ENCODE peak calls at places on chromosome 15, in ten cellular contexts. E, X, T, V, Z, C, H, R, N and D are unnamed samples. For H3K36me3, the result is how much of the 10 kb centered on the place peaks cover.

GRCh38 chr15:97521390-97521789 is 439.1 kb upstream of the ARRDC4 start:
- DNase-seq in X (no peak), C (no peak), E (no peak), N (no peak), R (no peak), V (no peak), Z (no peak), H (no peak), T (no peak), D (no peak)

GRCh38 chr15:86362556-86362955 is 282.9 kb downstream of the AGBL1 start:
- DNase-seq in H (no peak), T (no peak), C (no peak), N (no peak), V (no peak), R (peak), X (no peak), E (peak), Z (no peak), D (no peak)

GRCh38 chr15:55552926-55553325 is 35.2 kb downstream of the PYGO1 start:
- DNase-seq in C (no peak), E (no peak), Z (no peak), R (peak), T (no peak), V (no peak), N (no peak), H (no peak), X (no peak), D (no peak)

GRCh38 chr15:56654216-56654615 is 79.1 kb downstream of the ZNF280D start:
- DNase-seq in H (no peak), T (no peak), E (no peak), X (no peak), Z (no peak), R (no peak), N (no peak), V (no peak), C (no peak), D (no peak)

GRCh38 chr15:56241374-56242085 is 2.1 kb downstream of the RFX7 start:
- DNase-seq in T (no peak), E (no peak), R (no peak), Z (no peak), C (no peak), H (no peak), N (no peak), V (no peak), X (no peak), D (peak)

GRCh38 chr15:52318729-52319500 is 23.3 kb upstream of the MYO5C start:
- DNase-seq in X (no peak), N (no peak), E (no peak), V (no peak), C (no peak), H (no peak), T (no peak), R (no peak), Z (peak), D (no peak)

GRCh38 chr15:61834076-61834697 is 226.1 kb downstream of the VPS13C start:
- DNase-seq in V (peak), Z (peak), E (peak), H (peak), R (peak), N (peak), X (peak), C (peak), T (peak), D (peak)

GRCh38 chr15:64045774-64046346 is 425 bp downstream of the DAPK2 start:
- DNase-seq in Z (peak), H (no peak), N (no peak), E (no peak), V (peak), X (peak), C (no peak), T (no peak), R (no peak), D (peak)

GRCh38 chr15:65833501-65834220 is 35.6 kb upstream of the RAB11A start:
- DNase-seq in T (no peak), N (no peak), V (no peak), R (no peak), X (no peak), C (no peak), E (no peak), H (no peak), Z (peak), D (no peak)

GRCh38 chr15:87121357-87121756 is 1041.7 kb downstream of the AGBL1 start:
- DNase-seq in R (no peak), H (no peak), C (no peak), N (no peak), V (no peak), E (no peak), T (no peak), X (no peak), Z (no peak), D (no peak)

GRCh38 chr15:92803852-92804609 is 96.1 kb upstream of the CHD2 start:
- DNase-seq in E (peak), V (peak), T (peak), H (peak), Z (peak), C (no peak), X (peak), R (peak), N (no peak), D (peak)

GRCh38 chr15:37098468-37099320 is 1.7 kb downstream of the MEIS2 start:
- DNase-seq in N (no peak), C (no peak), X (no peak), R (peak), V (peak), E (no peak), Z (peak), H (peak), T (peak), D (peak)

GRCh38 chr15:99126195-99126594 is 21.3 kb downstream of the SYNM start:
- DNase-seq in V (peak), X (no peak), T (no peak), Z (no peak), N (no peak), C (no peak), E (no peak), H (no peak), R (no peak), D (no peak)

GRCh38 chr15:96411056-96412031 is 80.8 kb downstream of the NR2F2 start:
- DNase-seq in E (no peak), N (no peak), T (no peak), C (no peak), Z (no peak), H (no peak), R (no peak), V (no peak), X (no peak), D (no peak)

GRCh38 chr15:23687143-23687470 is at the start of gene NDN:
- DNase-seq in N (no peak), T (peak), X (no peak), Z (peak), V (no peak), E (no peak), C (no peak), R (peak), H (no peak), D (peak)

GRCh38 chr15:57534279-57534678 is 57.4 kb upstream of the MYZAP start:
- DNase-seq in R (no peak), X (no peak), V (no peak), Z (no peak), H (no peak), T (no peak), N (no peak), C (no peak), E (no peak), D (no peak)

GRCh38 chr15:33756950-33757349 is 211.3 kb upstream of the CHRM5 start:
- DNase-seq in X (no peak), N (no peak), T (no peak), Z (no peak), E (no peak), R (no peak), V (no peak), C (no peak), H (no peak), D (no peak)

GRCh38 chr15:75659928-75660645 is 12.4 kb downstream of the SNX33 start:
- DNase-seq in T (no peak), N (no peak), C (no peak), H (no peak), X (no peak), Z (no peak), E (no peak), R (no peak), V (no peak), D (no peak)

GRCh38 chr15:85788796-85789495 is 5.8 kb downstream of the KLHL25 start:
- DNase-seq in Z (no peak), H (no peak), R (no peak), N (no peak), V (no peak), C (no peak), E (no peak), T (no peak), X (no peak), D (peak)

GRCh38 chr15:66700412-66700801 is 1.6 kb upstream of the SMAD6 start:
- DNase-seq in T (no peak), E (no peak), Z (no peak), V (no peak), R (no peak), C (no peak), H (no peak), X (no peak), N (no peak), D (no peak)

GRCh38 chr15:70093481-70094309 is 4.0 kb downstream of the TLE3 start:
- DNase-seq in C (no peak), Z (no peak), X (no peak), V (peak), E (no peak), R (peak), T (no peak), N (no peak), H (no peak), D (peak)

GRCh38 chr15:68650901-68651709 is 72.3 kb downstream of the CORO2B start:
- DNase-seq in Z (peak), V (peak), N (peak), T (no peak), C (no peak), E (peak), H (peak), X (peak), R (peak), D (peak)

GRCh38 chr15:89371145-89372044 is 36.8 kb upstream of the POLG start:
- DNase-seq in H (no peak), Z (peak), C (no peak), E (no peak), R (no peak), N (no peak), T (no peak), V (no peak), X (no peak), D (no peak)

GRCh38 chr15:67066041-67067021 is 929 bp downstream of the SMAD3 start:
- DNase-seq in H (no peak), E (no peak), X (no peak), R (no peak), Z (no peak), C (no peak), T (peak), N (no peak), V (no peak), D (no peak)

GRCh38 chr15:50046868-50047267 is 72.2 kb downstream of the ATP8B4 start:
- DNase-seq in V (no peak), N (no peak), X (no peak), Z (no peak), E (no peak), T (no peak), R (no peak), H (no peak), C (no peak), D (no peak)

GRCh38 chr15:66461917-66462316 is 35.6 kb downstream of the SNAPC5 start:
- DNase-seq in X (no peak), Z (no peak), C (no peak), E (peak), H (no peak), N (no peak), R (no peak), T (no peak), V (no peak), D (peak)

GRCh38 chr15:45522931-45523331 is 376 bp upstream of the SLC30A4 start:
- DNase-seq in R (no peak), T (no peak), V (no peak), Z (no peak), E (peak), X (no peak), C (no peak), H (peak), N (no peak), D (peak)

GRCh38 chr15:67097893-67098740 is 32.7 kb downstream of the SMAD3 start:
- DNase-seq in N (no peak), Z (no peak), V (no peak), H (peak), R (no peak), X (peak), T (no peak), C (no peak), E (no peak), D (no peak)

GRCh38 chr15:26449296-26449695 is 323.6 kb downstream of the GABRB3 start:
- DNase-seq in R (no peak), X (no peak), C (no peak), T (no peak), V (no peak), H (no peak), N (no peak), E (no peak), Z (no peak), D (no peak)

GRCh38 chr15:48463366-48463880 is 132.2 kb downstream of the DUT start:
- DNase-seq in Z (no peak), E (no peak), V (no peak), X (no peak), T (no peak), C (no peak), N (no peak), H (no peak), R (no peak), D (no peak)

GRCh38 chr15:48459571-48460461 is 128.6 kb downstream of the DUT start:
- DNase-seq in C (no peak), H (peak), Z (no peak), R (no peak), X (no peak), N (no peak), E (no peak), T (no peak), V (no peak), D (no peak)

GRCh38 chr15:48462688-48463087 is 131.5 kb downstream of the DUT start:
- DNase-seq in E (no peak), N (no peak), X (no peak), Z (no peak), T (no peak), C (no peak), V (no peak), H (no peak), R (no peak), D (no peak)

GRCh38 chr15:48456126-48456525 is 124.9 kb downstream of the DUT start:
- DNase-seq in V (no peak), Z (no peak), E (no peak), R (no peak), H (no peak), X (no peak), T (no peak), C (no peak), N (no peak), D (no peak)

DNA sequence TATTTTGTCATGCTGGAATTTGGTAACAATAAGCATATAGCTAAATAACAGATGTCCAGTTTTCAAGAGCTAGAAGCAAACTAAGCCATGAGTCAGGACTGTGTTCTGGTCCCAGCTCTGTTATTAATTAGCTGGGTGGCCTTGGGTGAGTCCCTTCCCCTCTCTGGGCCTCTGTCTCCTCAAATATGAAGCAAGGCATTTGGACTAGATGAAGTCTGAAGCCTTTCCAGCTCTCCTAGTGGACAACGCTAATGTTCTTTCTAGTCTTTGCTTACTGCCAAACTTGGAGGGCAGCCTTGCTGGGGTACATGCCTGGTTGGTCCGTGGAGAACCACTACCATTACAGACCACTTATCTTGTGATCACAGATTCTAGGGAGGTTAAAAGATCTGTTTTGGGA is 127.6 kb downstream of the DUT start:
- DNase-seq in X (no peak), Z (no peak), E (no peak), C (no peak), N (no peak), V (no peak), H (no peak), R (no peak), T (no peak), D (no peak)
- H3K36me3 ChIP-seq in X (under half), Z (under half), E (under half), C (under half), N (under half), V (half or more), H (under half), R (under half), T (under half), D (under half)

DNA sequence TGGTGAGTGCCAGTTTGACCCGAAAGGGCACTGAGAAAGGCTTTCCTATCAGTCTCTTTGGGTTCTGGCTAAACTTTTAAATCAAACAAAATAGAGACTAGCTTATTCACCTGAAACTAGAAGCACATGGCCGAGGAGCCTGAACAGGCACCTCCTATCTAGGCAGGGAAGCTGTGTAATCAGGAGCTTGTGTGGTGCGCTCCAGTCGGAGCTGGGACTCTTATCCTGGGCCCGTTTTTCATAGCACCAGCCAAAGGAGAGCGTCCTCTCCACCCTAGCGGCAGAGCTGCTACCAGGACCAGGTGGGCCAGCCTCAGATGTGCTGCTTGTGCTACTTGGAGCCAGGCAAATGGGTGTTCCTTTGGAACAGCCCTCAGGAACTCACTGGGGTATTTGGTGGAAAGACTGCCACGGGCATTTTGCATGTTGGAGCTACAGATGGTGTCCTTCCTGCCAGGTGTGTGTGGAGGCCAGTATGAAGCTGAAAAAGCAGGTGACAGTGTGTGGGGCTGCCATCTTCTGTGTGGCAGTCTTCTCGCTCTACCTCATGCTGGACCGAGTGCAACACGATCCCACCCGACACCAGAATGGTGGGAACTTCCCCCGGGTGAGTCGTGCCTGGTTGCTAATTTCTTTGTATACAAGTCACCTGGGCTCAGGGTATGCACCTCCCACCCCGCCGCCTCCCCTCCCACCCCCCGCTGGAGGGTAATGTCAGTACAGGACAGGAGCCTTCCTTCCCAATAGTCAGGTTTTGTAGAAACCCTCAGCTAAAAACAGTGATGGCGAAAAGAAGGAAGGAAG is 833 bp downstream of the MAN2A2 start:
- DNase-seq in R (peak), X (no peak), H (no peak), N (no peak), E (no peak), V (no peak), T (no peak), C (no peak), Z (peak), D (peak)
- H3K27ac ChIP-seq in R (peak), X (peak), H (peak), N (peak), E (peak), V (peak), T (peak), C (peak), Z (peak), D (peak)

DNA sequence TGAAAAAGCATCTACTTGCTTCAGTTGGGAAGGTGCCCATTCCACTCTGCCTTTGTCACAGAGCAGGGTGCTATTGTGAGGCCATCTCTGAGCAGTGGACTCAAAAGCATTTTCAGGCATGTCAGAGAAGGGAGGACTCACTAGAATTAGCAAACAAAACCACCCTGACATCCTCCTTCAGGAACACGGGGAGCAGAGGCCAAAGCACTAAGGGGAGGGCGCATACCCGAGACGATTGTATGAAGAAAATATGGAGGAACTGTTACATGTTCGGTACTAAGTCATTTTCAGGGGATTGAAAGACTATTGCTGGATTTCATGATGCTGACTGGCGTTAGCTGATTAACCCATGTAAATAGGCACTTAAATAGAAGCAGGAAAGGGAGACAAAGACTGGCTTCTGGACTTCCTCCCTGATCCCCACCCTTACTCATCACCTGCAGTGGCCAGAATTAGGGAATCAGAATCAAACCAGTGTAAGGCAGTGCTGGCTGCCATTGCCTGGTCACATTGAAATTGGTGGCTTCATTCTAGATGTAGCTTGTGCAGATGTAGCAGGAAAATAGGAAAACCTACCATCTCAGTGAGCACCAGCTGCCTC is 14.8 kb downstream of the THBS1 start:
- DNase-seq in Z (no peak), H (no peak), T (no peak), N (no peak), C (no peak), V (no peak), R (no peak), E (no peak), X (no peak), D (no peak)
- H3K36me3 ChIP-seq in Z (under half), H (under half), T (under half), N (under half), C (under half), V (half or more), R (under half), E (half or more), X (under half), D (under half)

DNA sequence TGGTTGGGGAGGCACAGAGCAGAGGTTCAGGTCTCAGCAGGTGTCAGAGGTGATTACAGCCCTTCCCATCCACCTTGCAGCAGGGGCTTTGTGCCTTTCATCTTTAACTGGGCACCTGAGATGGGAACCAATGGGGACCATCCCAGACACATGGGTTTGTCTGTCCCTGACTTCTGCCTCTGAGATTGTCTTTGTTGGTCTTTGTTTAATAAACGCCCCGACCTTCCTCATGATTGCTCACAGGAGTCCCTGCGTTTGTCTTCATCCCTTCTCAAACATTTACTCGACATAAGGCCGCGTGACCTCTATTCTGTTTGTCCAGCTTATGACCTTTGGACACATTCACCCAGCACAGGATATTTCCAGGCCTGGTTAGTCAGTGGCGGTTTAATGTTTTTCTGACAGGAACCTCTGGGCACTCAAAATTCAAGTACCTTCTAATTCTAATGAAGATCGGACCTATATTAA is 5.9 kb downstream of the ZSCAN2 start:
- DNase-seq in T (no peak), X (no peak), H (no peak), Z (peak), N (no peak), V (peak), C (no peak), E (no peak), R (peak), D (peak)
- H3K27ac ChIP-seq in T (no peak), X (no peak), H (no peak), Z (peak), N (no peak), V (no peak), C (no peak), E (no peak), R (peak), D (no peak)

GRCh38 chr15:42214600-42214999 is 6.5 kb upstream of the VPS39 start:
- DNase-seq in N (no peak), R (no peak), H (no peak), T (no peak), E (no peak), X (no peak), Z (no peak), V (no peak), C (no peak), D (no peak)
- H3K36me3 ChIP-seq in N (under half), R (under half), H (under half), T (under half), E (half or more), X (under half), Z (under half), V (half or more), C (under half), D (under half)